ENCODE peak calls at places on chromosomes 16 and 17, in seven cellular contexts. B is A549, E is ovary, M is H1, H is stomach, Z is transverse colon, G is upper lobe of left lung. R is an unnamed sample.

GRCh38 chr17:58785097-58785496 is 29.4 kb downstream of the PPM1E start:
- DNase-seq in Z (no peak), B (no peak), G (no peak), H (no peak), E (no peak), M (no peak), R (no peak)

GRCh38 chr16:6946802-6947201 is 385.8 kb upstream of the RBFOX1 start:
- DNase-seq in M (no peak), G (no peak), B (no peak), H (no peak), E (no peak), Z (no peak), R (no peak)

GRCh38 chr17:19702231-19702641 is 14.1 kb downstream of the SLC47A2 start:
- DNase-seq in E (no peak), Z (no peak), B (no peak), M (no peak), G (no peak), H (no peak), R (no peak)

GRCh38 chr17:27559996-27560481 is 70.9 kb upstream of the LGALS9 start:
- DNase-seq in M (no peak), G (no peak), E (peak), Z (peak), B (peak), H (peak), R (no peak)

GRCh38 chr16:81940781-81941560 is 70.3 kb downstream of the SDR42E1 start:
- DNase-seq in Z (no peak), M (peak), E (no peak), G (no peak), B (peak), H (no peak), R (no peak)

GRCh38 chr17:20200016-20200788 is 191.0 kb downstream of the SPECC1 start:
- DNase-seq in B (no peak), M (no peak), Z (no peak), E (no peak), G (no peak), H (no peak), R (no peak)

GRCh38 chr17:73592531-73592961 is 51.7 kb downstream of the SDK2 start:
- DNase-seq in Z (no peak), G (no peak), M (no peak), H (no peak), E (no peak), B (no peak), R (no peak)

GRCh38 chr17:62950067-62950466 is 16.0 kb upstream of the TANC2 start:
- DNase-seq in G (no peak), M (no peak), H (peak), E (no peak), B (peak), Z (peak), R (no peak)

GRCh38 chr17:4721203-4722135 is 9.8 kb upstream of the MED11 start:
- DNase-seq in B (peak), E (no peak), M (no peak), Z (peak), H (peak), G (peak), R (no peak)

GRCh38 chr17:292531-293382 is 59.9 kb downstream of the RPH3AL start:
- DNase-seq in G (no peak), M (no peak), B (no peak), E (peak), Z (no peak), H (no peak), R (no peak)

GRCh38 chr16:88688013-88688778 is 1.9 kb upstream of the SNAI3 start:
- DNase-seq in B (no peak), H (peak), E (no peak), M (no peak), G (peak), Z (peak), R (no peak)

GRCh38 chr16:56860226-56861020 is 4.6 kb upstream of the SLC12A3 start:
- DNase-seq in H (no peak), B (no peak), M (no peak), G (no peak), E (no peak), Z (peak), R (no peak)

GRCh38 chr17:75828051-75828400 is 16.2 kb downstream of the UNC13D start:
- DNase-seq in G (no peak), Z (no peak), B (no peak), M (no peak), H (no peak), E (no peak), R (no peak)

GRCh38 chr17:20300399-20301037 is 166.8 kb downstream of the LGALS9B start:
- DNase-seq in M (no peak), H (no peak), Z (no peak), B (no peak), E (peak), G (no peak), R (no peak)

GRCh38 chr17:75635610-75636202 is 2.5 kb downstream of the SMIM5 start:
- DNase-seq in B (no peak), E (peak), Z (peak), H (peak), G (peak), M (no peak), R (no peak)

GRCh38 chr16:20051147-20051546 is 22.5 kb downstream of the GPR139 start:
- DNase-seq in G (no peak), Z (no peak), E (no peak), B (no peak), H (no peak), M (no peak), R (no peak)

GRCh38 chr16:58732545-58733247 is 1.4 kb downstream of the GOT2 start:
- DNase-seq in G (no peak), H (no peak), E (no peak), M (no peak), Z (no peak), B (no peak), R (no peak)

GRCh38 chr16:31135535-31136286 is at the start of gene PRSS8:
- DNase-seq in G (peak), H (peak), B (no peak), E (no peak), M (peak), Z (peak), R (no peak)

DNA sequence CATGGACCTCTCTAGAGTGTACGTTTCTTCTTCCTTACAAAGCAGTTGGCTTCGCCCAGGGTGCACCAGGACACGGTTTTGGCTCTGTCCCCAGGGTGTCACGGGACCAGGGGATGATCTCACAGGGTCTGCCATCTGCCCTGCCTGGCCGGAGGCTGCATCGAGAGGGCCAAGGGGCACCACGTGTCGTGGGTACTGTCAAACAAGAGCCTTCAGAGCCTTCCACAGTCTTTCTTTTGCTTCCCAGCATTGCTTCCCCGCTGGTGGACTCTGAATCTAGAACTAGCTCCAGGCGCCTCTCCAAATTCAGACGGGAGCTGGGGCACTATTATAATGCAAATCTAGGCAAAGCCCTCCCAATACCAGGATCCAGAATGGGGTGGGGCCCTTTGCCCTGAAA is 47.9 kb downstream of the MAPT start:
- DNase-seq in G (no peak), B (no peak), Z (peak), E (peak), H (peak), M (no peak), R (no peak)
- TF ChIP-seq POLR2A in G (no peak), B (no peak), Z (no peak), E (no peak), H (no peak), M (no peak), R (no peak)

GRCh38 chr17:33021731-33022408 is 30.2 kb downstream of the SPACA3 start:
- DNase-seq in Z (no peak), E (no peak), M (peak), H (no peak), G (no peak), B (no peak), R (no peak)
- TF ChIP-seq CTCF in Z (no peak), E (no peak), M (no peak), H (no peak), G (no peak), B (no peak), R (no peak)

DNA sequence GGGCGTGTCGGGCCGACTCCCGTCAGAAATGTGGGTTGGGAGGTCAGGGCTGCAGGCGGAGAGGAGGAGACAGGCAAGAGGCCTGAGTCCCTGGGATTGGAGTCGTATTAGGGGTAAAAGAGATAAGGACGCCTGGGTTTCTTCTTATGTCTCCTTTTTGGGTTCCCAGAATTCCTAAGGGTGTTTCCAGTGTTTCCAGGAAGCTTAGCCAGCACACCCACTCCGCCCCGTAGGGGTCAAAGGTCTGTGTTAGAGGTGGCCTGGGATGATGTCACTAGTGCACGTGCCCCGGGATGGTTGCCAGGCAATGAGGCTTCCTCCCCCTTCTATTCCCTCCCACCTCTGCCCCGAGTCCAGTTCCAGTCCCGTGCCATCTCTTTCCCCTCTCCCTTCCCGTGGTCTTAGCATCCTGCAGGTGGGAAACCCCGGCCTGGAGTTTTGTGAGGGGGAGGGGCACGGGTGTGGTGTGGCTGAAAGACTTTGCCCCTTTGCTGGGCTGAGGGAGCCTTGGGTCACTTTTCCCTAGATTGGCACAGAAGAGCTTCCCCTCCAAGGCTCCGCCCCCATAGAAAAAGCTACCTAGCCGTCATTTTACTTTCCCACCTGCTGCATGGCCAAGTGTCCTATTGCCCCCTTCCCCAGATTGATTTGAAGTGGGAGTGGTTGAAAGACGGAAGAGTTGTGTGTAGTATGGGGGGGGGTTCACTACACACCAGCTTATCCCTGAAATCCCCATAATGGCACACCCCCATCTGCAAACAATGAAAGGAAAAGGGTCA is 2.8 kb downstream of the KDM6B start:
- DNase-seq in Z (peak), B (peak), H (peak), E (peak), M (peak), G (no peak), R (peak)
- TF ChIP-seq EP300 in Z (peak), B (no peak), H (peak), E (peak), M (peak), G (peak), R (peak)

GRCh38 chr17:40319651-40320550 is 10.9 kb downstream of the RARA start:
- DNase-seq in E (peak), M (no peak), Z (peak), B (no peak), G (no peak), H (peak), R (no peak)
- TF ChIP-seq POLR2A in E (no peak), M (no peak), Z (no peak), B (no peak), G (no peak), H (no peak), R (no peak)

GRCh38 chr16:10981697-10982216 is 37.4 kb downstream of the CLEC16A start:
- DNase-seq in Z (no peak), B (peak), G (no peak), H (no peak), E (no peak), M (peak), R (no peak)
- TF ChIP-seq CTCF in Z (peak), B (peak), G (no peak), H (no peak), E (no peak), M (peak), R (no peak)

GRCh38 chr17:50908860-50909764 is 43.0 kb upstream of the TOB1 start:
- DNase-seq in Z (no peak), B (no peak), E (no peak), M (peak), H (peak), G (peak), R (no peak)
- TF ChIP-seq EP300 in Z (no peak), B (no peak), E (no peak), M (no peak), H (peak), G (peak), R (peak)

DNA sequence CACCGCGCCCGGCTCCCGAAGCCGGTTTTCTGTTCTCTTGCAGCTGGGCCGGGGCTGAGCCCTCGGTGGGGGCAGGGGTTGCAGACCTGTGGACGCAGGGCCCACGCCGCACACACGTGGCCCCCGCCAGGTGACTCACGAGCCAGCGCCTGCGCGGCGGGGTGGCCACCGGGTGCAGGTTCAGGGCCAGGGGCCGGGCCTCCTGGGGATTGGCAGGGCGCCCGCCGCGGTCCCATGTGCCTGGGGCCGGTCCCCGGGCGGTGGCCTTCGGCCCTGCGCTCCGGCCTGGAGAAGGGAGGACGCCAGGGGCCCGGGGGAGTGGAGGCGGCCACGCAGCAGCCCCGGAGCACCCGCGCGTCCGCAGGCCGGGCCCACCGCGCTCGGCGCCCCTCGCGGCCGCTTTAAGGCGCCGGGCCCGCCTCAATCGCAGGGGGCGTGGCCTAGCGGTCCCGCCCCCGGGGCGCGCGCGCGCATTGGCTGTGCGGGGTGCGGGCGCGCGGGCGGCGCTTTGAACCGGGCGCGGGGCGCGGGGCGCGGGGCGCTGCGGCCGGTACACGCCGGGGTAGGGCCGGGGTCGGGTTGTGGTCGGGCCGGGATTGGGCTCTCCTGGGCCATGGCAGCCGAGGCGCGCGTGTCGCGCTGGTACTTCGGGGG is at the start of gene SLC25A10:
- DNase-seq in B (peak), H (peak), Z (peak), E (peak), G (peak), M (peak), R (no peak)
- TF ChIP-seq POLR2A in B (peak), H (no peak), Z (peak), E (no peak), G (no peak), M (no peak), R (no peak)

GRCh38 chr16:87345721-87346424 is 28.7 kb upstream of the C16orf95 start:
- DNase-seq in E (no peak), H (no peak), G (peak), B (no peak), Z (no peak), M (no peak), R (no peak)

GRCh38 chr16:87350031-87350430 is 32.8 kb upstream of the C16orf95 start:
- DNase-seq in H (no peak), G (no peak), E (no peak), M (no peak), B (no peak), Z (no peak), R (no peak)

GRCh38 chr16:87348616-87349157 is 31.5 kb upstream of the C16orf95 start:
- DNase-seq in Z (no peak), G (no peak), H (no peak), B (no peak), M (no peak), E (no peak), R (no peak)

GRCh38 chr16:87346517-87347060 is 29.4 kb upstream of the C16orf95 start:
- DNase-seq in E (no peak), Z (no peak), B (no peak), M (no peak), G (no peak), H (no peak), R (no peak)

GRCh38 chr16:87347932-87348615 is 30.9 kb upstream of the C16orf95 start:
- DNase-seq in G (no peak), Z (no peak), H (no peak), M (no peak), B (no peak), E (no peak), R (no peak)
- TF ChIP-seq CTCF in G (no peak), Z (no peak), H (no peak), M (peak), B (no peak), E (no peak), R (no peak)